ENCODE peak calls at places on chromosomes 6 and 20, in five cellular contexts. M is K562, F is neuronal stem cell, V is A549, E is IMR-90. J is an unnamed sample.

GRCh38 chr20:60264024-60264709 is 305.9 kb downstream of the CDH26 start:
- DNase-seq in M (no peak), F (no peak), V (no peak), E (no peak), J (no peak)

GRCh38 chr6:122323361-122323760 is 76.1 kb upstream of the HSF2 start:
- DNase-seq in M (no peak), F (no peak), V (no peak), E (no peak), J (no peak)

GRCh38 chr6:3869632-3870527 is 20.7 kb downstream of the FAM50B start:
- DNase-seq in M (no peak), F (no peak), V (peak; percentile 56), E (no peak), J (no peak)

GRCh38 chr6:113622254-113622653 is 234.9 kb upstream of the MARCKS start:
- DNase-seq in M (no peak), F (no peak), V (no peak), E (no peak), J (no peak)

GRCh38 chr6:132131777-132132176 is 180.6 kb upstream of the CCN2 start:
- DNase-seq in M (no peak), F (no peak), V (peak; percentile 35), E (peak; percentile 100), J (no peak)

GRCh38 chr6:20211941-20212391 is 303 bp downstream of the MBOAT1 start:
- DNase-seq in M (no peak), F (no peak), V (peak; percentile 28), E (no peak), J (no peak)

GRCh38 chr20:36861875-36862801 is 13.8 kb upstream of the TLDC2 start:
- DNase-seq in M (peak; percentile 68), F (no peak), V (peak; percentile 96), E (peak; percentile 83), J (no peak)

GRCh38 chr6:2237001-2237400 is 8.4 kb downstream of the GMDS start:
- DNase-seq in M (no peak), F (no peak), V (no peak), E (peak; percentile 98), J (no peak)

GRCh38 chr6:159935633-159936032 is 33.2 kb upstream of the IGF2R start:
- DNase-seq in M (no peak), F (no peak), V (no peak), E (peak; percentile 61), J (no peak)

GRCh38 chr6:129583864-129584263 is 126.1 kb downstream of the ARHGAP18 start:
- DNase-seq in M (no peak), F (no peak), V (no peak), E (no peak), J (no peak)

GRCh38 chr6:42929928-42930360 is 664 bp downstream of the CNPY3 start:
- DNase-seq in M (no peak), F (no peak), V (peak; percentile 15), E (peak; percentile 82), J (peak; percentile 95)

GRCh38 chr20:36270744-36271638 is 34.7 kb downstream of the AAR2 start:
- DNase-seq in M (no peak), F (no peak), V (no peak), E (no peak), J (no peak)

GRCh38 chr6:20024316-20024673 is 187.1 kb downstream of the ID4 start:
- DNase-seq in M (no peak), F (no peak), V (no peak), E (no peak), J (no peak)

GRCh38 chr20:51732454-51732791 is 35.8 kb downstream of the ATP9A start:
- DNase-seq in M (no peak), F (no peak), V (no peak), E (peak; percentile 67), J (no peak)
- H3K4me2 ChIP-seq in M (no peak overlapping the region), F (no peak overlapping the region), V (no peak overlapping the region), E (peak overlapping the region; percentile 81), J (no peak overlapping the region)

DNA sequence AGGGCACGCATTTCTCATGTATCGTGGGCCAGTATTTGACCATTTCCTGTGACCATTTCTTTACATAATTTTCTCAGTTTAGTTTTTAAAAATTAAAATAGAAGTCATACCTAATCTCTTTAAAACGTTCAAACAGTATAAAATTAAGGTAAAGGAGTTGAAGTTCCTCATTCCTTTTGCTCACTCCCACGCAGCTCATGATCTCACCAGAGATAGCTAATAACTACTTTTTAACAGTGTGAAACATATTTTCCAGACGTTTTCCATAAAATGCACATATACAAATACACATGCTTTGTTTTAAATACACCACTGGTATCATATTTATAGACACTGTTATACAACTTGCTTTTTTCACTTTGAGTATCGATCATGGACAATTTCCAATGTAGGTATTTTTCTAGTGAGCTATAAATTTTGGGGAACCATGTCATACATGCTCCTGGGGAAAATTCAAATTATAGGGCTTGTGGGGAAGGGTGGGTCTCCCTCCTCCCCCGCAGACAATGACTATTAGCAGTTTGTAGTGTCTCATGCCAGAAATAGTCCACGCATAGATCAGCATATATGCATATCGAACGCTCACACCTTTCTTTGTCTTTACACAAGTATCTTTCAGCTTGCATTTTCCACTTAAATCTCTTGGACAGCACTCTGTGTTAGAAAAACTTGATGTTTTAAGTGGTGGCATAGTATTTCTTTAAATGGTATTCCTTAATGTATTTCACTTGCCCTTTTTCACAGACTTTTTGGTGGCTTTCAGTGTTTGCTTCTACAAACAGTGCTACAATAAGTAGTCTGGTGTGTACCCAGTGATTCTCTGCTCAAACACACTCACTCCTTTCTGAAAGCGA is 145.5 kb upstream of the ZNF217 start:
- DNase-seq in M (peak; percentile 68), F (no peak), V (no peak), E (no peak), J (peak; percentile 20)
- H3K4me1 ChIP-seq in M (peaks cover 45% of the 10 kb centered on the region), F (peaks cover 52% of the 10 kb centered on the region), V (peaks cover 72% of the 10 kb centered on the region), E (peaks cover 26% of the 10 kb centered on the region), J (peaks cover 66% of the 10 kb centered on the region)

GRCh38 chr20:50416930-50417329 is 93.3 kb upstream of the PTPN1 start:
- DNase-seq in M (no peak), F (no peak), V (no peak), E (no peak), J (no peak)
- H3K27ac ChIP-seq in M (no peak overlapping the region), F (no peak overlapping the region), V (peak overlapping the region; percentile 95), E (no peak overlapping the region), J (no peak overlapping the region)

DNA sequence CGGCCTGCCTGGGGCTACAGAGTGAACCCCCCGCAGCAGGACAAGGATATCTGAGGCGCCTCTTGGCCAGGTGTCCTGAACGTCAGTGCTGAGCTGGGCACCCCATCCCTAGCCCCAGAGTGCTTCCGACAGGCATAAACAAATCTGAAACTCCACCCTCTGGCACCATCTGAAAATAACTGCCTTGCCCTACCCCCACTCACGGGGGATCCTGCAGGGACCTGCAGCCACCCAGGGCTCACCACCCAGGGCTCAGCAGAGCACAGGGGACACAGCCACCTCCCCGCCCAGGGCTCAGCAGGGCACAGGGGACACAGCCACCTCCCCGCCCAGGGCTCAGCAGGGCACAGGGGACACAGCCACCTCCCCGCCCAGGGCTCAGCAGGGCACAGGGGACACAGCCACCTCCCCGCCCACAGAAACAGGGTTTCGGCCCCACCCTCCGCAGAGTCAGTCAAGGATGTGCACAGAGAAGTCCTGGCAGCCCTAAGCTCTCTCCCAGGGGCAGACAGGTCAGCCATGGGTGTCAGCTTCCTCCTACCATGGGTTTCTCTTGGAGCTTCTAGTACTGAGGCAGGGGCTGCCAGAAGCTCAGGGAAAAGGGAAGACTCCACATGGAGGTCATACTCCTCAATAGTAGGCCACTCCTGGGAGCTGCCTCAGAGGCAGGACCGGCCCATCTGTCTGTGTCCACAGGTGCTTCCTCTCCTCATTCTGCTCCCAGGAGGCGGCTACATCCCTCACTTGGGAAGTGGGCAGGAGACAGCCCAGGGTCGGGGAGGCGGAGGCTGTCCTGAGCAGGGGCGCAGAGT is 4.6 kb downstream of the UCKL1 start:
- DNase-seq in M (no peak), F (no peak), V (no peak), E (no peak), J (no peak)
- H3K4me2 ChIP-seq in M (no peak overlapping the region), F (no peak overlapping the region), V (no peak overlapping the region), E (no peak overlapping the region), J (no peak overlapping the region)

GRCh38 chr6:108582618-108583017 is 21.9 kb downstream of the FOXO3 start:
- DNase-seq in M (no peak), F (no peak), V (no peak), E (no peak), J (no peak)
- H3K4me1 ChIP-seq in M (peaks cover 45% of the 10 kb centered on the region), F (peaks cover 17% of the 10 kb centered on the region), V (peaks cover 34% of the 10 kb centered on the region), E (peaks cover 54% of the 10 kb centered on the region), J (peaks cover 11% of the 10 kb centered on the region)

GRCh38 chr20:5772704-5773103 is 22.5 kb downstream of the SHLD1 start:
- DNase-seq in M (no peak), F (no peak), V (no peak), E (no peak), J (no peak)
- H3K27ac ChIP-seq in M (no peak overlapping the region), F (no peak overlapping the region), V (no peak overlapping the region), E (no peak overlapping the region), J (no peak overlapping the region)

DNA sequence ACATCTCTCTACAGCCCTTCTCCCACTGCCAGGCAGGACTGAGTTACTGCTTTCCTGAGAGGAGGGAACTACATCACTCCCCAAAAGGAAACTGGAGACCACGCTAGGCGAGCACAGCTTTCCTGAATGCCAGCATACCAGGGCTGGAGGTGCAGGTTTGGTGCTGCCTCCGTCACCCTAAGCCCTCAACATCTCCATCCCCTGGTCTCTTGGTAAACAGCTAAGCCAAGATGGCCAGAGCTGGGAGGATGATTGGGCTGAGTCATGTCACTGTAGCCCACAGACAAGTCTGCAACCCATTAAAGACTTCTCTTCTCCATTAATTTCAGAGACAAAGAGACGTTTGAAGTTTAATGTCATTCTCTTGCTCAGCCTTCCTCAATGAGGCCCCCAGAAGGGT is 194.3 kb downstream of the BMP7 start:
- DNase-seq in M (no peak), F (no peak), V (no peak), E (no peak), J (no peak)
- H3K4me2 ChIP-seq in M (no peak overlapping the region), F (no peak overlapping the region), V (no peak overlapping the region), E (no peak overlapping the region), J (no peak overlapping the region)